ENCODE peak calls at places on chromosomes 5 and 9, in seven cellular contexts. U is Calu3, X is HFFc6, O is stomach, V is pancreas, B is astrocyte of the spinal cord, H is psoas muscle. W is an unnamed sample.

GRCh38 chr5:129902806-129903205 is 1.5 kb upstream of the CHSY3 start:
- DNase-seq in U (no peak), O (no peak), B (no peak), X (no peak), V (no peak), H (no peak), W (no peak)

GRCh38 chr9:120715331-120715924 is 1.2 kb upstream of the MEGF9 start:
- DNase-seq in O (no peak), U (no peak), X (peak), V (no peak), H (peak), B (peak), W (peak)

GRCh38 chr5:173689171-173689676 is 72.8 kb upstream of the BOD1 start:
- DNase-seq in V (peak), O (peak), U (peak), X (no peak), H (no peak), B (no peak), W (no peak)

GRCh38 chr5:67221487-67222242 is 25.1 kb upstream of the CD180 start:
- DNase-seq in V (no peak), O (no peak), B (no peak), U (no peak), H (no peak), X (no peak), W (no peak)

GRCh38 chr5:98468188-98468869 is 305.1 kb upstream of the RGMB start:
- DNase-seq in H (no peak), X (peak), O (no peak), V (no peak), U (no peak), B (peak), W (peak)

GRCh38 chr9:18353473-18353872 is 120.5 kb upstream of the ADAMTSL1 start:
- DNase-seq in H (no peak), V (no peak), U (no peak), O (no peak), B (no peak), X (no peak), W (no peak)

GRCh38 chr5:106189121-106189809 is 1481.5 kb downstream of the EFNA5 start:
- DNase-seq in X (no peak), U (no peak), H (no peak), B (no peak), O (no peak), V (no peak), W (no peak)

GRCh38 chr5:174337276-174338203 is 292.0 kb downstream of the NSG2 start:
- DNase-seq in X (no peak), V (no peak), O (no peak), B (no peak), U (no peak), H (no peak), W (no peak)

GRCh38 chr5:52799358-52799982 is 11.8 kb downstream of the ITGA1 start:
- DNase-seq in O (peak), V (peak), X (peak), B (peak), H (peak), U (no peak), W (peak)

GRCh38 chr5:73617510-73618279 is 8.3 kb upstream of the ARHGEF28 start:
- DNase-seq in U (no peak), H (no peak), B (peak), O (peak), V (no peak), X (peak), W (no peak)

GRCh38 chr5:116675628-116675910 is 100.9 kb upstream of the SEMA6A start:
- DNase-seq in X (no peak), B (no peak), V (no peak), O (no peak), U (no peak), H (no peak), W (no peak)

GRCh38 chr9:6428940-6429889 is 16.2 kb downstream of the UHRF2 start:
- DNase-seq in B (no peak), X (no peak), V (no peak), O (no peak), H (no peak), U (no peak), W (no peak)

GRCh38 chr5:146947181-146947941 is 68.8 kb upstream of the PPP2R2B start:
- DNase-seq in X (peak), B (no peak), H (no peak), O (no peak), U (peak), V (peak), W (no peak)

GRCh38 chr5:59317023-59317771 is 576.3 kb downstream of the PDE4D start:
- DNase-seq in U (no peak), O (no peak), H (no peak), V (no peak), B (peak), X (peak), W (peak)

GRCh38 chr5:138274189-138274853 is at the start of gene GFRA3:
- DNase-seq in X (no peak), U (peak), V (peak), O (no peak), H (no peak), B (peak), W (no peak)

GRCh38 chr5:34001231-34001935 is 6.5 kb downstream of the AMACR start:
- DNase-seq in V (peak), U (no peak), X (peak), H (no peak), O (peak), B (peak), W (no peak)

GRCh38 chr5:174065528-174066189 is 20.2 kb downstream of the NSG2 start:
- DNase-seq in O (peak), X (no peak), U (no peak), H (no peak), V (peak), B (no peak), W (no peak)

GRCh38 chr5:103461223-103461622 is 101.4 kb downstream of the NUDT12 start:
- DNase-seq in B (peak), H (no peak), O (no peak), X (peak), V (no peak), U (no peak), W (peak)

GRCh38 chr5:55234171-55234700 is 828 bp upstream of the CCNO start:
- DNase-seq in O (peak), X (peak), U (peak), H (no peak), V (peak), B (peak), W (no peak)

GRCh38 chr5:4099401-4099800 is 503.8 kb downstream of the IRX1 start:
- DNase-seq in H (no peak), O (no peak), V (no peak), B (no peak), U (no peak), X (no peak), W (no peak)

GRCh38 chr9:99389087-99390033 is 167.3 kb downstream of the SEC61B start:
- DNase-seq in V (no peak), O (no peak), H (no peak), U (no peak), X (no peak), B (no peak), W (no peak)

GRCh38 chr9:8429157-8429556 is 629.6 kb upstream of the DMAC1 start:
- DNase-seq in H (no peak), O (no peak), B (no peak), U (no peak), V (no peak), X (no peak), W (no peak)

GRCh38 chr5:40073927-40074326 is 605.8 kb upstream of the PTGER4 start:
- DNase-seq in O (no peak), V (no peak), B (no peak), U (no peak), X (no peak), H (no peak), W (no peak)

GRCh38 chr9:70285981-70286616 is 27.3 kb downstream of the SMC5 start:
- DNase-seq in B (no peak), H (no peak), X (no peak), O (no peak), U (no peak), V (no peak), W (no peak)

GRCh38 chr5:541148-541887 is 17.1 kb upstream of the SLC9A3 start:
- DNase-seq in B (no peak), V (no peak), X (no peak), U (no peak), O (no peak), H (peak), W (no peak)

GRCh38 chr5:177537389-177538361 is 16.7 kb downstream of the FAM193B start:
- DNase-seq in B (peak), V (no peak), O (no peak), U (no peak), H (peak), X (peak), W (peak)

GRCh38 chr5:1011226-1011631 is 2.6 kb downstream of the NKD2 start:
- DNase-seq in U (peak), X (no peak), H (peak), O (peak), V (peak), B (no peak), W (no peak)

GRCh38 chr9:86829496-86830046 is 117.7 kb downstream of the GAS1 start:
- DNase-seq in U (no peak), B (no peak), O (no peak), H (no peak), V (no peak), X (no peak), W (no peak)

GRCh38 chr5:44875661-44876250 is 67.0 kb downstream of the MRPS30 start:
- DNase-seq in B (peak), O (no peak), U (peak), X (no peak), H (no peak), V (no peak), W (no peak)

GRCh38 chr9:131419029-131419614 is 25.2 kb downstream of the PRRC2B start:
- DNase-seq in U (no peak), H (no peak), B (no peak), X (peak), O (no peak), V (no peak), W (no peak)

GRCh38 chr9:128689820-128690683 is 1.0 kb downstream of the SET start:
- DNase-seq in B (peak), V (peak), X (no peak), O (peak), H (peak), U (peak), W (no peak)

GRCh38 chr9:128233817-128234406 is 30.7 kb downstream of the DNM1 start:
- DNase-seq in U (no peak), B (no peak), X (no peak), O (no peak), H (no peak), V (no peak), W (no peak)

GRCh38 chr5:143205386-143205785 is 198.1 kb downstream of the NR3C1 start:
- DNase-seq in B (peak), X (peak), H (no peak), U (no peak), V (no peak), O (no peak), W (peak)

GRCh38 chr9:131449276-131449675 is 53.4 kb upstream of the POMT1 start:
- DNase-seq in H (no peak), U (no peak), V (no peak), O (no peak), X (no peak), B (no peak), W (no peak)

GRCh38 chr5:56409331-56410190 is 176.4 kb upstream of the ANKRD55 start:
- DNase-seq in X (peak), V (peak), U (no peak), B (peak), O (peak), H (no peak), W (no peak)

GRCh38 chr9:123872710-123873109 is 57.2 kb downstream of the DENND1A start:
- DNase-seq in O (no peak), U (no peak), V (no peak), X (no peak), H (no peak), B (no peak), W (no peak)

GRCh38 chr9:116555556-116556180 is 131.4 kb upstream of the TRIM32 start:
- DNase-seq in B (no peak), H (no peak), U (no peak), V (no peak), O (no peak), X (no peak), W (no peak)

GRCh38 chr5:151581347-151581746 is 9.8 kb downstream of the FAT2 start:
- DNase-seq in U (no peak), B (no peak), H (no peak), O (no peak), X (no peak), V (no peak), W (no peak)

GRCh38 chr5:127434588-127434987 is 82.9 kb upstream of the PRRC1 start:
- DNase-seq in V (no peak), U (no peak), O (no peak), H (no peak), X (no peak), B (no peak), W (no peak)

GRCh38 chr5:157196045-157196444 is 15.4 kb downstream of the ITK start:
- DNase-seq in X (no peak), V (no peak), B (no peak), U (no peak), H (no peak), O (no peak), W (no peak)
- TF ChIP-seq CTCF in X (no peak), V (no peak), B (no peak), U (no peak), H (no peak), O (no peak), W (no peak)

DNA sequence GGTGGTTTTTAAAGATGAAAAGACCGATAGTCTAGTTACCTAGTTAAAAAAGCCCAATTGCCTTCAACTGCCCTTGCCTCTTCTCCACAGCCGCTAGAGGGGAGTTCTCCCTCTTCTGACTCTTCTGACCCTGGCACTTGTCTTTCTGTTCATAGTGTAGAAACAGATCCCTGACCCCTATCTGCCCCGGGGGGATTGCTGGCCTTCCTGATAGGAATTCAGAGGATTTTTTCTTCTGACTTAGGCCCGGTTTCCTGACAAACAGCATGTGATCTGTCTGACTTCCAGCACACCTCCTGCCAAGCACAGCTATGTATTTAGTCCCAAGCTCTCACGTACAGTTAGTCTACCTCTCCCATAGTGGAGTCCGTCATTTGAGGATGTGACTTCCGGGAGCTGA is 5.0 kb upstream of the TMEM268 start:
- DNase-seq in H (no peak), V (no peak), U (no peak), X (no peak), O (no peak), B (no peak), W (no peak)
- TF ChIP-seq CTCF in H (no peak), V (no peak), U (no peak), X (no peak), O (no peak), B (no peak), W (no peak)

GRCh38 chr9:2116073-2116472 is 100.9 kb downstream of the SMARCA2 start:
- DNase-seq in X (peak), B (no peak), O (no peak), H (no peak), V (no peak), U (peak), W (no peak)
- TF ChIP-seq CTCF in X (peak), B (peak), O (peak), H (peak), V (no peak), U (peak), W (peak)

GRCh38 chr9:21340735-21341134 is 5.5 kb upstream of the KLHL9 start:
- DNase-seq in U (no peak), V (no peak), B (no peak), X (no peak), H (no peak), O (no peak), W (no peak)
- TF ChIP-seq CTCF in U (no peak), V (no peak), B (no peak), X (no peak), H (no peak), O (no peak), W (no peak)

GRCh38 chr9:129740174-129740573 is 12.7 kb downstream of the PTGES start:
- DNase-seq in V (no peak), B (no peak), H (no peak), O (no peak), U (no peak), X (no peak), W (no peak)
- TF ChIP-seq CTCF in V (no peak), B (no peak), H (no peak), O (no peak), U (no peak), X (no peak), W (no peak)

GRCh38 chr5:25544652-25545249 is 900.0 kb upstream of the CDH10 start:
- DNase-seq in O (peak), V (peak), U (peak), X (no peak), H (no peak), B (peak), W (no peak)
- TF ChIP-seq CTCF in O (no peak), V (peak), U (no peak), X (peak), H (peak), B (peak), W (no peak)

GRCh38 chr9:135394699-135395645 is 84.6 kb upstream of the PPP1R26 start:
- DNase-seq in X (no peak), U (no peak), V (no peak), O (no peak), H (no peak), B (no peak), W (no peak)
- TF ChIP-seq CTCF in X (no peak), U (no peak), V (no peak), O (no peak), H (no peak), B (no peak), W (no peak)

GRCh38 chr5:88824892-88825781 is 57.8 kb downstream of the MEF2C start:
- DNase-seq in B (peak), H (no peak), X (peak), V (no peak), O (no peak), U (no peak), W (peak)

GRCh38 chr5:88827997-88828396 is 55.0 kb downstream of the MEF2C start:
- DNase-seq in V (no peak), B (peak), X (no peak), H (no peak), O (no peak), U (no peak), W (no peak)

GRCh38 chr5:88829053-88829452 is 53.9 kb downstream of the MEF2C start:
- DNase-seq in B (no peak), U (no peak), V (no peak), X (no peak), H (no peak), O (no peak), W (no peak)

GRCh38 chr5:88825782-88826110 is 57.2 kb downstream of the MEF2C start:
- DNase-seq in B (no peak), V (no peak), X (no peak), H (no peak), U (no peak), O (no peak), W (no peak)

DNA sequence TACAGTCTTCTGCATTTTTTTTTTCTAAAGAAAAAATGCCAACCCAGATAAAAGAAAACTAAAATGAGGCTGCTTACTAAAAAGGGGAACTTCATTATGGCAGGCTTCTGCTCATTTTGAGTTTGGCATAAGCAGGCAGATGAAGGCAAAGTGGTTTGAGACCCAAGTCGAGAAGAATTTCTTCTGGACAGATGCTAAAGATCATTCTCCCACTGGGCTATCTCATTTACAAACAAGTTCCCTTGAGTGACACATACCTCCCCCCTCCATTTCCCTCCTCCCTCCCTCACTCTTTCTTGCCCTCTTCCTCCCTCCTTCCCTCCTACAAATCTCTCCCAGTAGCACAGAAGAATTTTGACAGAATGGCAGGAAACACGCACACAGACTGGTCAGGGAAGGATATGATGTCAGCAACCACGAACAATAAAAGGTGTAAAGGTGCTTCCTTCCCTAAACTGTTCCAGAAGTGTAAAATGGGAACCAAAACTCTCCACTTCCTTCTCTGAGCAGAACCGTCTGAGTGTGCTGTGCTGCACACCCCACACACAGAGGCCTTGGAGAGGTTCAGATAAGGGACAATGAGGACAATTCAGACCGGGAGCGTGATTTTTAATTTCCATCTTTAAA is 55.9 kb downstream of the MEF2C start:
- DNase-seq in X (peak), U (peak), O (no peak), H (no peak), B (peak), V (no peak), W (peak)
- TF ChIP-seq CTCF in X (no peak), U (no peak), O (no peak), H (no peak), B (no peak), V (no peak), W (no peak)

GRCh38 chr9:90100014-90100413 is 495.2 kb downstream of the GADD45G start:
- DNase-seq in O (no peak), B (peak), H (no peak), U (no peak), X (no peak), V (no peak), W (no peak)

GRCh38 chr9:90099262-90099982 is 494.6 kb downstream of the GADD45G start:
- DNase-seq in X (no peak), U (no peak), B (peak), H (no peak), V (no peak), O (no peak), W (no peak)

GRCh38 chr9:90095682-90096081 is 490.9 kb downstream of the GADD45G start:
- DNase-seq in H (peak), X (no peak), O (no peak), B (no peak), V (peak), U (no peak), W (no peak)

GRCh38 chr9:90098456-90098855 is 493.6 kb downstream of the GADD45G start:
- DNase-seq in B (no peak), O (no peak), X (no peak), U (no peak), V (no peak), H (no peak), W (no peak)

GRCh38 chr9:90097237-90097636 is 492.4 kb downstream of the GADD45G start:
- DNase-seq in O (no peak), H (no peak), V (no peak), U (no peak), B (no peak), X (no peak), W (no peak)
- TF ChIP-seq CTCF in O (no peak), H (no peak), V (no peak), U (no peak), B (no peak), X (no peak), W (no peak)

GRCh38 chr9:135820661-135821060 is 86.7 kb downstream of the CAMSAP1 start:
- DNase-seq in U (no peak), X (no peak), V (no peak), B (no peak), O (peak), H (no peak), W (no peak)

GRCh38 chr9:135817951-135818717 is 89.2 kb downstream of the CAMSAP1 start:
- DNase-seq in U (no peak), X (no peak), B (no peak), H (no peak), V (no peak), O (no peak), W (no peak)

GRCh38 chr9:135821116-135821515 is 86.2 kb downstream of the CAMSAP1 start:
- DNase-seq in U (no peak), X (no peak), V (no peak), B (no peak), O (peak), H (no peak), W (no peak)

GRCh38 chr9:135818718-135819475 is 88.4 kb downstream of the CAMSAP1 start:
- DNase-seq in O (peak), V (no peak), X (no peak), B (no peak), U (no peak), H (no peak), W (no peak)

DNA sequence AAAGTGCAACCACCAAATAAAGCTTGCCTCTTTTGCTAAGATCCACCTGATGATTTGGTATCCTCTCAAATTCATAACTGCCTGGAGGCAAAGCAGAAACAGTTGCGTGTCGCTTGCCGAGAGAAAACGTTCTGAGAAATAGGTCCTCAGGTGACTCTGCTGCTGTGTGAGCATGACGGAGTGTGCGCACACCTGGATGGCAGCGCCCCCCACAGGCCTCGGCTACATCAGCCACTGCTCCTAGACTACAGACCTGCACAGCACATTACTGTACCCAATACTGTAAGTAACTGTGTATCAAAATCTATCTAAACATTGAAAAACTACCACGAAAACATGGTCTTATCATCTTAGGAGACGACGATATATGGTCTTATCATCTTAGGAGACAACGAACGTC is 87.4 kb downstream of the CAMSAP1 start:
- DNase-seq in U (no peak), V (no peak), X (no peak), B (no peak), H (no peak), O (no peak), W (no peak)
- TF ChIP-seq CTCF in U (no peak), V (no peak), X (peak), B (no peak), H (no peak), O (no peak), W (no peak)